ENCODE peak calls at places on chromosomes 1 and 21, in six cellular contexts. One of them, this sample, is unnamed.

GRCh38 chr1:6358757-6359567 is 34.6 kb downstream of the ACOT7 start:
- DNase-seq in fibroblast of mammary gland: peak; percentile 53
- DNase-seq in NT2/D1: no peak
- DNase-seq in A549: no peak
- DNase-seq in psoas muscle: no peak
- DNase-seq in SJSA1: no peak
- DNase-seq in this sample: peak; percentile 50

GRCh38 chr1:180786633-180787032 is 126.1 kb upstream of the KIAA1614 start:
- DNase-seq in psoas muscle: no peak
- DNase-seq in NT2/D1: no peak
- DNase-seq in fibroblast of mammary gland: no peak
- DNase-seq in SJSA1: no peak
- DNase-seq in A549: no peak
- DNase-seq in this sample: no peak

GRCh38 chr1:162023547-162024501 is at the start of gene OLFML2B:
- DNase-seq in NT2/D1: peak; percentile 35
- DNase-seq in SJSA1: peak; percentile 72
- DNase-seq in psoas muscle: peak; percentile 75
- DNase-seq in fibroblast of mammary gland: peak; percentile 93
- DNase-seq in A549: peak; percentile 84
- DNase-seq in this sample: no peak

GRCh38 chr1:172638249-172638648 is 20.7 kb upstream of the FASLG start:
- DNase-seq in SJSA1: no peak
- DNase-seq in psoas muscle: no peak
- DNase-seq in fibroblast of mammary gland: peak; percentile 10
- DNase-seq in NT2/D1: no peak
- DNase-seq in A549: no peak
- DNase-seq in this sample: no peak

GRCh38 chr1:15603050-15603965 is 13.9 kb upstream of the DDI2 start:
- DNase-seq in A549: peak; percentile 94
- DNase-seq in fibroblast of mammary gland: peak; percentile 95
- DNase-seq in NT2/D1: peak; percentile 86
- DNase-seq in SJSA1: peak; percentile 92
- DNase-seq in psoas muscle: peak; percentile 98
- DNase-seq in this sample: peak; percentile 97

GRCh38 chr21:19607983-19608668 is 1204.5 kb upstream of the TMPRSS15 start:
- DNase-seq in fibroblast of mammary gland: no peak
- DNase-seq in A549: no peak
- DNase-seq in psoas muscle: no peak
- DNase-seq in SJSA1: no peak
- DNase-seq in NT2/D1: no peak
- DNase-seq in this sample: no peak

GRCh38 chr1:58620259-58620658 is 43.2 kb upstream of the TACSTD2 start:
- DNase-seq in SJSA1: no peak
- DNase-seq in NT2/D1: no peak
- DNase-seq in A549: no peak
- DNase-seq in fibroblast of mammary gland: no peak
- DNase-seq in psoas muscle: no peak
- DNase-seq in this sample: no peak

GRCh38 chr1:229885568-229886495 is 181.2 kb upstream of the GALNT2 start:
- DNase-seq in SJSA1: peak; percentile 21
- DNase-seq in fibroblast of mammary gland: no peak
- DNase-seq in A549: no peak
- DNase-seq in NT2/D1: no peak
- DNase-seq in psoas muscle: no peak
- DNase-seq in this sample: no peak

GRCh38 chr1:36537190-36537768 is 54.6 kb upstream of the CSF3R start:
- DNase-seq in psoas muscle: no peak
- DNase-seq in NT2/D1: no peak
- DNase-seq in fibroblast of mammary gland: no peak
- DNase-seq in A549: no peak
- DNase-seq in SJSA1: no peak
- DNase-seq in this sample: no peak

GRCh38 chr21:26909972-26910371 is 56.9 kb downstream of the ADAMTS5 start:
- DNase-seq in fibroblast of mammary gland: peak; percentile 19
- DNase-seq in A549: no peak
- DNase-seq in SJSA1: peak; percentile 57
- DNase-seq in psoas muscle: no peak
- DNase-seq in NT2/D1: peak; percentile 90
- DNase-seq in this sample: no peak

GRCh38 chr1:68015369-68015768 is 35.1 kb downstream of the DIRAS3 start:
- DNase-seq in fibroblast of mammary gland: no peak
- DNase-seq in SJSA1: no peak
- DNase-seq in NT2/D1: no peak
- DNase-seq in psoas muscle: no peak
- DNase-seq in A549: no peak
- DNase-seq in this sample: no peak

GRCh38 chr1:16153110-16153998 is 2.5 kb downstream of the EPHA2 start:
- DNase-seq in SJSA1: no peak
- DNase-seq in A549: no peak
- DNase-seq in NT2/D1: no peak
- DNase-seq in psoas muscle: no peak
- DNase-seq in fibroblast of mammary gland: no peak
- DNase-seq in this sample: no peak

DNA sequence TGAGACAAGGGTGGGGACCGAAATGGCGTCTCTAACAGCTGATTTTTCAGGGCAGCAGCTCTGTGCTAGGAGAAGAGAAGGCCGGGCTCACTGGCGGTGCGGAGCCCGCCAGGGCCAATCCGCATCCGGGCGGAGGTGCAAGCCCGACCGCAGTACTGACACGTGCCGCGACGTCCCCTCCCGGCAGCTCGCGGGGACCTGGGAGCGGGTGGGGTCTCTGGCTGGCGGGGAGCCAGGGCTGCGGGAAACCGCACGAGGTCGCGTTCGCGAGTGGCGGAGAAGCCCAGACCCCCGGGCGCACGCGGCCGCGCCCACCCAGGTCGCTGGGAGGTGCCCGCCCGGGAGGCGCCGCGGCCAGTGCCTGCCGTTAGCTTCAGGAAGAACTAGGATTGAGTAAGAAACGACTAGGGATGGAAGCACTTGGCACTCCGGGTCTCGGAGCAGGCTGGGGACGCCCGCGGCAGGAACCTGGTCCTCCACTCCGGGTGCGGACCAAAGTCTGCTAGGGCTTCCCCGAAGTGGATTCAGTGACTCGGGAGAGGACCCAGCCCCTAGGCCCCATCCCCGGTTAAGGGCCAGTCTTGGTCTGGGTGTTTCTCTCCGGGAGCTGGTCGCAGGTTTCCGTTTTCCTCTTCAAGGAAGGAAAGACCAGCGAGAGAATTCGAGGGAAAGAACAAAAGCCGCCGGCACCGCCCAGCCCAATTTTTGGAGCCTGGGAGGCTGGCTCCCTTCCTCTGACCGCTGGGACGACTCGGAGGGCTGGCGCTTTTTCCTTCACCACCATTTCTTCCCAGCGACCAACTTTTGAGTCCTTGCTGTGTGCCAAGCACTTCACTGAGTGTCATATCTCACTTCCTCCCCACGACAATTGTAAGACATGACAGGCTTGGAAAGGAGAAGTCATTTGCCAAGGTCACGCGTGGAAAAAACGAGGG is 16.7 kb upstream of the STMN1 start:
- DNase-seq in NT2/D1: peak; percentile 63
- DNase-seq in SJSA1: peak; percentile 49
- DNase-seq in A549: peak; percentile 10
- DNase-seq in psoas muscle: peak; percentile 44
- DNase-seq in fibroblast of mammary gland: no peak
- DNase-seq in this sample: peak; percentile 73
- H3K4me3 ChIP-seq in NT2/D1: peak overlapping the region; percentile 83
- H3K4me3 ChIP-seq in SJSA1: peak overlapping the region; percentile 40
- H3K4me3 ChIP-seq in A549: peak overlapping the region; percentile 53
- H3K4me3 ChIP-seq in psoas muscle: peak overlapping the region; percentile 72
- H3K4me3 ChIP-seq in fibroblast of mammary gland: peak overlapping the region; percentile 52
- H3K4me3 ChIP-seq in this sample: peak overlapping the region; percentile 65

DNA sequence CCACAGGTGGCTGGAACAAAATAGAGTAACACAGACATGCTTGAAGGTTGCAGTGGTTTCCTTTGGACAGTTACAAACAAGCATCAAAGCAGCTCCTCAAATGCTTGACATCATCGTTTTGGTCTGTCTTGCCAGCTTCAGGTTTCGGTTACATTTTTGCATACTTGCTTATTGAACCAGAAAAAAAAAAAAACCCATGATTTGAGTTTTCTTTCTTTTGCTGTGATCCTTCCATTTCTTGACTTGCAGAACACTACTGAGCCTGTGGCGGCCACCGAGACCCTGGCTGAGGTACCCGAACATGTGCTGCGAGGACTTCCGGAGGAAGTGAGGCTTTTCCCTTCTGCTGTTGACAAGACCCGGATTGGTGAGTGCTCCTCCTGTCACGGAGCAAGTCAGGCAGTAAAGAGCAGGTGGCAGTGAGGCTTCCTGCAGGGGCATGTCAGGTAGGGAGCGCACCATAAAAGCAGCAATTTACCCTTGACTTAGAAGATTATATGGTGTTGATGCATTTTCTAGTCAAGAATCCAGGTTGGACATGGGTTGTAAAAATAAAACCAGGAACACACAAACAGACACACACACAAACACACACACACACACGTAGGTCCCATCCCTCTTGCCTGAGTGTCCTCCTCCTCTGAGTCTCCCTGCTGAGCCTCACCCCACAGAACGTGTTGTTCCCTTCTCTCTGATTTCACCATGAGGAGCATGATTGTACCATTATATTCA is 30.9 kb downstream of the PRDM2 start:
- DNase-seq in NT2/D1: no peak
- DNase-seq in A549: no peak
- DNase-seq in fibroblast of mammary gland: no peak
- DNase-seq in psoas muscle: peak; percentile 27
- DNase-seq in SJSA1: no peak
- DNase-seq in this sample: no peak
- H3K4me3 ChIP-seq in NT2/D1: no peak overlapping the region
- H3K4me3 ChIP-seq in A549: no peak overlapping the region
- H3K4me3 ChIP-seq in fibroblast of mammary gland: no peak overlapping the region
- H3K4me3 ChIP-seq in psoas muscle: peak overlapping the region; percentile 8
- H3K4me3 ChIP-seq in SJSA1: no peak overlapping the region
- H3K4me3 ChIP-seq in this sample: no peak overlapping the region

DNA sequence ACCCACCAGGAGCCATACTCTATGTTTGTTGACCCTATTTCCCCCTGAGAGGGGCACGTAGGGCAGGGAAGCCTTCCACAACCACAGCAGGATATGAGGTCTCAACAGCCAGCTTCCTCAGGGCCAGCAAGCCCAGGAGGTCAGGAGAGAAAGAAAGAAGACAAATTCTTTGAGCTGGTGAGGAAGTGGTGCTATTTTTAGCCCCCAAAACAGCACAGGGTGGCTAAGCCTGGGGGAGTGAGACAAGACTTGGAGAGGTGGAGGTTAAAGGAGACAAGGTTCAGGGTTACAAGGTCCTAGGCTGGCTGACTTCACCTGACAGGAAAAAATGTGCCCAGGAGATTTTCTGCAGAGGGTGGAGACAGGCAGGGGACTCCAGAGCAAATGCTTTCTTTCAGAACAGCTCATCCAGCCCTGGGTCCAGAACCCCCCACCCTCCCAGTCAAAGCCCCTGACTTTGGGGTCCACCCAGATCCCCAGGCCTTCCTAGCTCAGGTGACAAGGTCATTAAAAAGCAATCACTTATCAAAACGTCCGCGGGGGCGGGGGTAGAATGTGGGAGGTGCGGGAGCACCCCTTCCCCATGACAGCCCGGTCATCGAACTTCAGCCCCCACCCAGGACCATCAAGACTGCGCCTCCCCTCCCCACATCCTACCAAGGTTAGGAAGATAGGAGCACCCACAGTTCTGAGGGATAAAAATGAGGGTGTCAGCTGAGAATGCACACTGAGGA is 1.3 kb downstream of the SV2A start:
- DNase-seq in fibroblast of mammary gland: no peak
- DNase-seq in SJSA1: no peak
- DNase-seq in A549: no peak
- DNase-seq in NT2/D1: no peak
- DNase-seq in psoas muscle: no peak
- DNase-seq in this sample: no peak
- H3K4me3 ChIP-seq in fibroblast of mammary gland: peak overlapping the region; percentile 79
- H3K4me3 ChIP-seq in SJSA1: no peak overlapping the region
- H3K4me3 ChIP-seq in A549: no peak overlapping the region
- H3K4me3 ChIP-seq in NT2/D1: peak overlapping the region; percentile 89
- H3K4me3 ChIP-seq in psoas muscle: no peak overlapping the region
- H3K4me3 ChIP-seq in this sample: peak overlapping the region; percentile 89

DNA sequence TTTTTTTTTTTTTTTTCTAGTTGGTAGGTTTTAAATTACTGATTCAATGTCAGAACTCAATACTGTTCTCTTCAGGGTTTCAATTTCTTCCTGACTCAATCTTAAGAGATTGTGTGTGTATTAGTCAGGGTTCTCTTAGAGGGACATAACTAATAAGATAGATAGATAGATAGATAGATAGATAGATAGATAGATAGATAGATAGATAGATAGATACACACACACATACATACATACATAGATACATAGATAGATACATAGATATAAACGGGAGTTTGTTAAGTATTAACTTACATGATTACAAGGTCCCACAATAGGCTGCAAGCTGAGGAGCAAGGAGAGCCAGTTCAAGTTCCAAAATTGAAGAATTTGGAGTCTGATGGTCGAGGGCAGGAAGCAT is 251.3 kb downstream of the SMYD3 start:
- DNase-seq in SJSA1: no peak
- DNase-seq in NT2/D1: no peak
- DNase-seq in fibroblast of mammary gland: no peak
- DNase-seq in psoas muscle: no peak
- DNase-seq in A549: no peak
- DNase-seq in this sample: no peak
- H3K4me3 ChIP-seq in SJSA1: no peak overlapping the region
- H3K4me3 ChIP-seq in NT2/D1: no peak overlapping the region
- H3K4me3 ChIP-seq in fibroblast of mammary gland: no peak overlapping the region
- H3K4me3 ChIP-seq in psoas muscle: no peak overlapping the region
- H3K4me3 ChIP-seq in A549: no peak overlapping the region
- H3K4me3 ChIP-seq in this sample: no peak overlapping the region

DNA sequence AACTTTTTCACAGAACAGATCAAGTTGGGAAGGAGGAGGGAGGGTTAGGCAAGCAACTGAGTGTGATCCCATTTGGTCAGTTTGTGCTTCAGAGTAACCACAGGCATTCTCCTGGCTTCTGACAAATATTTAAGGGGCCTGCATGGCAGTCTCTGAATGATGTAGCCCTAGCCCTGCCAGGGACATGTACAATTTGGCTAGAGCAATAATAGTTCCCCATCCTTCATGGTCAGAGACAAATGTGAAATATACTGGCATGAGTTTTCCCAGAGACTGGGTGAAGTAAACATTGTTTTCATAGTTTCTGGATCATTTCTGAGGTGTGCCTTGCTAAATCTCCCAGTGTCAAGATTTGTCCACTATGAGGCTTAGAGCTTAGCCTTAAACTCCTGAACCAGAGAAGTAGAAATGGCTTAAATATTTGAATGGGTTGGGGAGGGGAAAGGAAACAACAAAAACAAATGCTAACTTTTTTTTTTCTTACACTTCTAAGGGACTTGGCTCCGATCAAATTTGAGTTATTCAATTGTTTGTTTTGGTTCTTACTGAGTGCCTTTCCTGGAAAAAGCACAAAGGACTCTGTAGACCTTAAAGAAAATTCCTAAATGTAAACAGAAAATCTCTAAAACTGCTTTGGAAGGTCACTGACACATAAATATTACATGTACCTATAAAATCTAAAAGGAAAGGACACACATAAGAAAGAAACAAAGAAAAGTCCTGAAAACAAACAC is 41.9 kb upstream of the UBE2U start:
- DNase-seq in SJSA1: no peak
- DNase-seq in psoas muscle: no peak
- DNase-seq in A549: no peak
- DNase-seq in fibroblast of mammary gland: peak; percentile 78
- DNase-seq in NT2/D1: no peak
- DNase-seq in this sample: no peak
- H3K4me3 ChIP-seq in SJSA1: no peak overlapping the region
- H3K4me3 ChIP-seq in psoas muscle: no peak overlapping the region
- H3K4me3 ChIP-seq in A549: no peak overlapping the region
- H3K4me3 ChIP-seq in fibroblast of mammary gland: no peak overlapping the region
- H3K4me3 ChIP-seq in NT2/D1: no peak overlapping the region
- H3K4me3 ChIP-seq in this sample: no peak overlapping the region

This sample was measured in dorsolateral prefrontal cortex.